ENCODE peak calls at places on chromosomes 16 and 17, in nine cellular contexts. One of them, this sample, is unnamed.

GRCh38 chr16:2154533-2155090 is 970 bp upstream of the TRAF7 start:
- DNase-seq in GM12878: no peak
- DNase-seq in vagina: no peak
- DNase-seq in A549: no peak
- DNase-seq in uterus: no peak
- DNase-seq in tibial nerve: no peak
- DNase-seq in prostate gland: no peak
- DNase-seq in heart left ventricle: no peak
- DNase-seq in endothelial cell of umbilical vein: peak; percentile 20
- DNase-seq in this sample: no peak

GRCh38 chr16:80462902-80463301 is 77.9 kb upstream of the DYNLRB2 start:
- DNase-seq in GM12878: no peak
- DNase-seq in vagina: no peak
- DNase-seq in A549: no peak
- DNase-seq in uterus: no peak
- DNase-seq in tibial nerve: no peak
- DNase-seq in prostate gland: no peak
- DNase-seq in heart left ventricle: no peak
- DNase-seq in endothelial cell of umbilical vein: no peak
- DNase-seq in this sample: no peak

GRCh38 chr17:72422505-72423285 is 301.9 kb downstream of the SOX9 start:
- DNase-seq in GM12878: peak; percentile 94
- DNase-seq in vagina: no peak
- DNase-seq in A549: peak; percentile 97
- DNase-seq in uterus: no peak
- DNase-seq in tibial nerve: peak; percentile 47
- DNase-seq in prostate gland: no peak
- DNase-seq in heart left ventricle: peak; percentile 32
- DNase-seq in endothelial cell of umbilical vein: peak; percentile 6
- DNase-seq in this sample: no peak

GRCh38 chr16:19527161-19527560 is 3.4 kb downstream of the CCP110 start:
- DNase-seq in GM12878: no peak
- DNase-seq in vagina: no peak
- DNase-seq in A549: no peak
- DNase-seq in uterus: no peak
- DNase-seq in tibial nerve: no peak
- DNase-seq in prostate gland: no peak
- DNase-seq in heart left ventricle: no peak
- DNase-seq in endothelial cell of umbilical vein: no peak
- DNase-seq in this sample: no peak

GRCh38 chr16:57859331-57859730 is 57.0 kb upstream of the KIFC3 start:
- DNase-seq in GM12878: no peak
- DNase-seq in vagina: no peak
- DNase-seq in A549: peak; percentile 77
- DNase-seq in uterus: no peak
- DNase-seq in tibial nerve: no peak
- DNase-seq in prostate gland: no peak
- DNase-seq in heart left ventricle: no peak
- DNase-seq in endothelial cell of umbilical vein: peak; percentile 31
- DNase-seq in this sample: no peak

GRCh38 chr17:80252871-80253270 is 7.8 kb upstream of the RNF213 start:
- DNase-seq in GM12878: no peak
- DNase-seq in vagina: no peak
- DNase-seq in A549: peak; percentile 93
- DNase-seq in uterus: no peak
- DNase-seq in tibial nerve: no peak
- DNase-seq in prostate gland: peak; percentile 71
- DNase-seq in heart left ventricle: no peak
- DNase-seq in endothelial cell of umbilical vein: no peak
- DNase-seq in this sample: no peak

GRCh38 chr17:83110755-83111154 is 31.3 kb downstream of the METRNL start:
- DNase-seq in GM12878: no peak
- DNase-seq in vagina: no peak
- DNase-seq in A549: no peak
- DNase-seq in uterus: no peak
- DNase-seq in tibial nerve: no peak
- DNase-seq in prostate gland: no peak
- DNase-seq in heart left ventricle: no peak
- DNase-seq in endothelial cell of umbilical vein: peak; percentile 69
- DNase-seq in this sample: no peak

GRCh38 chr17:4551141-4551540 is 4.0 kb downstream of the MYBBP1A start:
- DNase-seq in GM12878: no peak
- DNase-seq in vagina: no peak
- DNase-seq in A549: no peak
- DNase-seq in uterus: no peak
- DNase-seq in tibial nerve: no peak
- DNase-seq in prostate gland: no peak
- DNase-seq in heart left ventricle: no peak
- DNase-seq in endothelial cell of umbilical vein: no peak
- DNase-seq in this sample: no peak

GRCh38 chr17:57523926-57524634 is 221.0 kb downstream of the CCDC182 start:
- DNase-seq in GM12878: no peak
- DNase-seq in vagina: no peak
- DNase-seq in A549: peak; percentile 43
- DNase-seq in uterus: no peak
- DNase-seq in tibial nerve: no peak
- DNase-seq in prostate gland: peak; percentile 58
- DNase-seq in heart left ventricle: peak; percentile 77
- DNase-seq in endothelial cell of umbilical vein: peak; percentile 4
- DNase-seq in this sample: peak; percentile 47

GRCh38 chr17:27793168-27793905 is 7.0 kb downstream of the NOS2 start:
- DNase-seq in GM12878: no peak
- DNase-seq in vagina: no peak
- DNase-seq in A549: peak; percentile 37
- DNase-seq in uterus: no peak
- DNase-seq in tibial nerve: no peak
- DNase-seq in prostate gland: no peak
- DNase-seq in heart left ventricle: peak; percentile 22
- DNase-seq in endothelial cell of umbilical vein: no peak
- DNase-seq in this sample: peak; percentile 49

GRCh38 chr16:81624718-81625543 is 154.2 kb upstream of the PLCG2 start:
- DNase-seq in GM12878: no peak
- DNase-seq in vagina: no peak
- DNase-seq in A549: no peak
- DNase-seq in uterus: no peak
- DNase-seq in tibial nerve: no peak
- DNase-seq in prostate gland: no peak
- DNase-seq in heart left ventricle: no peak
- DNase-seq in endothelial cell of umbilical vein: peak; percentile 86
- DNase-seq in this sample: no peak

GRCh38 chr17:78356163-78356713 is 3.6 kb downstream of the SOCS3 start:
- DNase-seq in GM12878: peak; percentile 97
- DNase-seq in vagina: no peak
- DNase-seq in A549: peak; percentile 67
- DNase-seq in uterus: no peak
- DNase-seq in tibial nerve: no peak
- DNase-seq in prostate gland: no peak
- DNase-seq in heart left ventricle: no peak
- DNase-seq in endothelial cell of umbilical vein: no peak
- DNase-seq in this sample: no peak

GRCh38 chr16:11174141-11174540 is 81.9 kb downstream of the SOCS1 start:
- DNase-seq in GM12878: no peak
- DNase-seq in vagina: no peak
- DNase-seq in A549: no peak
- DNase-seq in uterus: no peak
- DNase-seq in tibial nerve: no peak
- DNase-seq in prostate gland: no peak
- DNase-seq in heart left ventricle: no peak
- DNase-seq in endothelial cell of umbilical vein: no peak
- DNase-seq in this sample: no peak
- TF ChIP-seq POLR2A in GM12878: no peak
- TF ChIP-seq POLR2A in vagina: no peak
- TF ChIP-seq POLR2A in A549: no peak
- TF ChIP-seq POLR2A in uterus: no peak
- TF ChIP-seq POLR2A in tibial nerve: no peak
- TF ChIP-seq POLR2A in prostate gland: no peak
- TF ChIP-seq POLR2A in heart left ventricle: no peak
- TF ChIP-seq POLR2A in endothelial cell of umbilical vein: no peak
- TF ChIP-seq POLR2A in this sample: no peak

DNA sequence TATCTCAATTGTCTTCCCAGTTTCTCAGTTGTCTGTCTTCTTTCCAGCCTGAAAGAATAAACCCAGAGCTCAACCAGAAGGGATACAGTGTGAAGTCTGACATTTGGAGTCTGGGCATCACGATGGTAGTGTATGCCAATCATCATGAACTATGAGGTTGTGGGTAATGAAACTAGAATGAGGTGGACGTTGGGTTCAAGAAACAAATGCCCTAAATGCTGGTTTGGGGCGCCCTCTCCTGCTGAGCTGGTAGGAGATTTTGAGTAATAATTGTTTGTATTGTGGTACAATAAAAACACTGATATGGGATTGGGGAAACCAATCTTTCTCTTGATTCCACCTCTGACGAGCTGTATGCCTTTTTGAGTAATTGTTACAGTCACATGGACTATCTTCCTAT is 110.4 kb downstream of the MAP2K6 start:
- DNase-seq in GM12878: no peak
- DNase-seq in vagina: no peak
- DNase-seq in A549: no peak
- DNase-seq in uterus: no peak
- DNase-seq in tibial nerve: no peak
- DNase-seq in prostate gland: no peak
- DNase-seq in heart left ventricle: no peak
- DNase-seq in endothelial cell of umbilical vein: no peak
- DNase-seq in this sample: no peak
- TF ChIP-seq CTCF in GM12878: peak; percentile 7
- TF ChIP-seq CTCF in vagina: no peak
- TF ChIP-seq CTCF in A549: peak; percentile 40
- TF ChIP-seq CTCF in uterus: no peak
- TF ChIP-seq CTCF in tibial nerve: no peak
- TF ChIP-seq CTCF in prostate gland: no peak
- TF ChIP-seq CTCF in heart left ventricle: no peak
- TF ChIP-seq CTCF in endothelial cell of umbilical vein: peak; percentile 7
- TF ChIP-seq CTCF in this sample: no peak

GRCh38 chr17:81347437-81347836 is 47.8 kb upstream of the BAHCC1 start:
- DNase-seq in GM12878: no peak
- DNase-seq in vagina: no peak
- DNase-seq in A549: no peak
- DNase-seq in uterus: no peak
- DNase-seq in tibial nerve: no peak
- DNase-seq in prostate gland: no peak
- DNase-seq in heart left ventricle: no peak
- DNase-seq in endothelial cell of umbilical vein: no peak
- DNase-seq in this sample: no peak

GRCh38 chr17:81350320-81350686 is 45.0 kb upstream of the BAHCC1 start:
- DNase-seq in GM12878: no peak
- DNase-seq in vagina: no peak
- DNase-seq in A549: no peak
- DNase-seq in uterus: no peak
- DNase-seq in tibial nerve: no peak
- DNase-seq in prostate gland: no peak
- DNase-seq in heart left ventricle: no peak
- DNase-seq in endothelial cell of umbilical vein: no peak
- DNase-seq in this sample: no peak

GRCh38 chr17:81348097-81349055 is 46.9 kb upstream of the BAHCC1 start:
- DNase-seq in GM12878: no peak
- DNase-seq in vagina: no peak
- DNase-seq in A549: no peak
- DNase-seq in uterus: no peak
- DNase-seq in tibial nerve: no peak
- DNase-seq in prostate gland: no peak
- DNase-seq in heart left ventricle: no peak
- DNase-seq in endothelial cell of umbilical vein: no peak
- DNase-seq in this sample: no peak

GRCh38 chr17:81346908-81347349 is 48.3 kb upstream of the BAHCC1 start:
- DNase-seq in GM12878: no peak
- DNase-seq in vagina: no peak
- DNase-seq in A549: no peak
- DNase-seq in uterus: no peak
- DNase-seq in tibial nerve: no peak
- DNase-seq in prostate gland: no peak
- DNase-seq in heart left ventricle: no peak
- DNase-seq in endothelial cell of umbilical vein: no peak
- DNase-seq in this sample: peak; percentile 48

DNA sequence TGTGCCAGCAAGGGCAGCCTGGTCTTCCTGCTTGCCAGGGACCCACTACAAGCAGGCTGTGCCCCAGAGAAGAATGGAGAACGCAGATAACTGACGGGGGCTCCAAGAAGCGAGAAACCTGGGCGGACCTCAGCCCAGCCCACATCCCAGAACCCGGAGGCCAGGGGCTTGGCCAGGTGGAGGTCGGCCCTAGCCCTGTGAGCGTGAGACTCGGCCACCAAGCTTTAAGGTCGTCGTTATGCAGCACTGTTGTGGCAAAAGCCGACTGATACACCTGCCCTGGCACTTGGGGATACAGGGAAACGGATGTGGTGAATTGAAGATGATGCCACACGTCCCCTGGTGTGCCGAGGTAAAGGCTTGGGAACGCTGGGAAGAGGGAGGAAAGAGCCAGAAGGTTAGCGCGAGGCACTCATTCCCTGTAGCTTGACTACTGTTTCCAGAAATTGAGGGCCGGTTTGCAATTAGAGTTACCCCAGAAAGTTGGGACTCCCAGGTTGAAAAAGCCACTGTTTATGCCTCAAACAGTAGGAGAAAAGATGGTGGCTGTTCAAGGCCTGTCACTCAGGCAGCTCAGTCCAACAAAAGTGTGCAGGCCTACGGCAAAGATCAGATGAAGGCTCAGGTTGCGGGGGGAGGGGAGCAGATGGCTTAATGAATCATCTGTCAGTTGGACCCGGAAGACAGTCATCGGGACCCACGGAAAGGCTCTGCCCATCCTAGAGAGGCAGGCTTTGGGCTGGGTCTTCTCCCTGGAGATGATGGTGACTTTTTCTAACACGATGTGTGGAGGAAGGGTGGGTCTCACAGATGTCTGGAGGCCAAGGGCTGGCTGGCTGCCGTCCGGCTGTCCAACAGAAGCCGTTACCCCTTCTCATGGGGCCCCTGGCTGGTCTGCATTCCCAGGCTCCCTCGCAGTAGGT is 45.6 kb upstream of the BAHCC1 start:
- DNase-seq in GM12878: no peak
- DNase-seq in vagina: no peak
- DNase-seq in A549: no peak
- DNase-seq in uterus: no peak
- DNase-seq in tibial nerve: no peak
- DNase-seq in prostate gland: no peak
- DNase-seq in heart left ventricle: no peak
- DNase-seq in endothelial cell of umbilical vein: no peak
- DNase-seq in this sample: no peak
- TF ChIP-seq POLR2A in GM12878: no peak
- TF ChIP-seq POLR2A in vagina: no peak
- TF ChIP-seq POLR2A in A549: no peak
- TF ChIP-seq POLR2A in uterus: no peak
- TF ChIP-seq POLR2A in tibial nerve: no peak
- TF ChIP-seq POLR2A in prostate gland: no peak
- TF ChIP-seq POLR2A in heart left ventricle: no peak
- TF ChIP-seq POLR2A in endothelial cell of umbilical vein: no peak
- TF ChIP-seq POLR2A in this sample: no peak

DNA sequence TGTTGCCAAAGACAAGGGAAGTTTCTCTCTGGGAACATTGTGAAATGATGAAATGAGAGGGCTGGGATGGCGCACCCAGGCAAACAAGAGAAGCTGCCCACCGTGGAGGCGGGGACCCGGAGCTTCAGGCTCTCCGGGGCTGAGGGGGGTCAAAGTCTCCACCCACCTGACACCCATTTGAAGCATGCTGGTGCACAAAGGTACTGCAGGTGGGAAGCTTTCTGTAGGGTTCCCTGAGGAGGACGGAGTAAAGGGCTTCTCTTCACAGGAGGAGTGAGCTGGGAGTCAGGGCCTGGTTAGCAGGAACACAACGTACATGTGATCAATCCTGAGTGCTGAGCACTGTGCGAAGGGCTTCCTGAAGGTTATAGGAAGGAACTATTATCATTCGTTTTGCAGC is 253.0 kb upstream of the RPL38 start:
- DNase-seq in GM12878: no peak
- DNase-seq in vagina: no peak
- DNase-seq in A549: no peak
- DNase-seq in uterus: no peak
- DNase-seq in tibial nerve: no peak
- DNase-seq in prostate gland: no peak
- DNase-seq in heart left ventricle: no peak
- DNase-seq in endothelial cell of umbilical vein: no peak
- DNase-seq in this sample: no peak
- TF ChIP-seq CTCF in GM12878: no peak
- TF ChIP-seq CTCF in vagina: no peak
- TF ChIP-seq CTCF in A549: no peak
- TF ChIP-seq CTCF in uterus: no peak
- TF ChIP-seq CTCF in tibial nerve: no peak
- TF ChIP-seq CTCF in prostate gland: no peak
- TF ChIP-seq CTCF in heart left ventricle: no peak
- TF ChIP-seq CTCF in endothelial cell of umbilical vein: no peak
- TF ChIP-seq CTCF in this sample: no peak

This sample was measured in ovary.